ENCODE peak calls at places on chromosomes 12 and 14, in five cellular contexts. One of them, this sample, is unnamed.

GRCh38 chr12:107760207-107760816 is 625 bp downstream of the PRDM4 start:
- DNase-seq in Peyer's patch: peak
- DNase-seq in heart left ventricle: peak
- DNase-seq in GM06990: peak
- DNase-seq in colonic mucosa: peak
- DNase-seq in this sample: peak

GRCh38 chr12:104142543-104142942 is 4.5 kb upstream of the NFYB start:
- DNase-seq in colonic mucosa: no peak
- DNase-seq in GM06990: no peak
- DNase-seq in heart left ventricle: no peak
- DNase-seq in Peyer's patch: no peak
- DNase-seq in this sample: no peak

GRCh38 chr12:114916124-114916523 is 232.1 kb upstream of the TBX3 start:
- DNase-seq in heart left ventricle: no peak
- DNase-seq in Peyer's patch: no peak
- DNase-seq in GM06990: no peak
- DNase-seq in colonic mucosa: no peak
- DNase-seq in this sample: no peak

GRCh38 chr12:94795520-94795919 is 145.2 kb upstream of the TMCC3 start:
- DNase-seq in Peyer's patch: no peak
- DNase-seq in GM06990: no peak
- DNase-seq in colonic mucosa: no peak
- DNase-seq in heart left ventricle: no peak
- DNase-seq in this sample: no peak

GRCh38 chr12:101862245-101862644 is 15.1 kb upstream of the DRAM1 start:
- DNase-seq in heart left ventricle: no peak
- DNase-seq in colonic mucosa: no peak
- DNase-seq in GM06990: no peak
- DNase-seq in Peyer's patch: no peak
- DNase-seq in this sample: no peak

GRCh38 chr14:68789798-68790655 is 2.8 kb downstream of the ZFP36L1 start:
- DNase-seq in colonic mucosa: peak
- DNase-seq in GM06990: peak
- DNase-seq in heart left ventricle: peak
- DNase-seq in Peyer's patch: peak
- DNase-seq in this sample: no peak

GRCh38 chr14:51738754-51739153 is 87.0 kb downstream of the FRMD6 start:
- DNase-seq in Peyer's patch: no peak
- DNase-seq in heart left ventricle: no peak
- DNase-seq in GM06990: peak
- DNase-seq in colonic mucosa: no peak
- DNase-seq in this sample: no peak

GRCh38 chr12:6215932-6216494 is 15.8 kb downstream of the CD9 start:
- DNase-seq in colonic mucosa: peak
- DNase-seq in GM06990: no peak
- DNase-seq in heart left ventricle: no peak
- DNase-seq in Peyer's patch: peak
- DNase-seq in this sample: no peak

GRCh38 chr12:85309180-85309579 is 29.2 kb downstream of the ALX1 start:
- DNase-seq in heart left ventricle: no peak
- DNase-seq in GM06990: no peak
- DNase-seq in Peyer's patch: no peak
- DNase-seq in colonic mucosa: no peak
- DNase-seq in this sample: no peak

GRCh38 chr14:99909500-99910064 is 116.4 kb downstream of the EML1 start:
- DNase-seq in Peyer's patch: no peak
- DNase-seq in colonic mucosa: no peak
- DNase-seq in GM06990: no peak
- DNase-seq in heart left ventricle: no peak
- DNase-seq in this sample: no peak

GRCh38 chr12:127487031-127487430 is 779.9 kb upstream of the TMEM132C start:
- DNase-seq in Peyer's patch: no peak
- DNase-seq in heart left ventricle: no peak
- DNase-seq in colonic mucosa: no peak
- DNase-seq in GM06990: no peak
- DNase-seq in this sample: no peak

GRCh38 chr12:64171715-64172114 is 50.4 kb downstream of the KICS2 start:
- DNase-seq in GM06990: no peak
- DNase-seq in Peyer's patch: no peak
- DNase-seq in heart left ventricle: no peak
- DNase-seq in colonic mucosa: no peak
- DNase-seq in this sample: no peak

GRCh38 chr12:25423355-25423754 is 129.7 kb downstream of the LMNTD1 start:
- DNase-seq in Peyer's patch: peak
- DNase-seq in colonic mucosa: peak
- DNase-seq in heart left ventricle: no peak
- DNase-seq in GM06990: no peak
- DNase-seq in this sample: no peak

GRCh38 chr12:810635-811415 is 58.4 kb downstream of the WNK1 start:
- DNase-seq in GM06990: peak
- DNase-seq in heart left ventricle: no peak
- DNase-seq in Peyer's patch: no peak
- DNase-seq in colonic mucosa: no peak
- DNase-seq in this sample: no peak

GRCh38 chr14:29627141-29627540 is 300.5 kb downstream of the PRKD1 start:
- DNase-seq in colonic mucosa: no peak
- DNase-seq in GM06990: no peak
- DNase-seq in Peyer's patch: no peak
- DNase-seq in heart left ventricle: no peak
- DNase-seq in this sample: no peak

GRCh38 chr12:1607940-1608782 is 13.8 kb upstream of the FBXL14 start:
- DNase-seq in colonic mucosa: no peak
- DNase-seq in heart left ventricle: no peak
- DNase-seq in GM06990: no peak
- DNase-seq in Peyer's patch: no peak
- DNase-seq in this sample: no peak

GRCh38 chr12:29595071-29595755 is 97.7 kb upstream of the OVCH1 start:
- DNase-seq in colonic mucosa: no peak
- DNase-seq in GM06990: no peak
- DNase-seq in heart left ventricle: no peak
- DNase-seq in Peyer's patch: no peak
- DNase-seq in this sample: no peak

GRCh38 chr12:122421815-122422737 is at the start of gene CLIP1:
- DNase-seq in Peyer's patch: peak
- DNase-seq in colonic mucosa: peak
- DNase-seq in GM06990: peak
- DNase-seq in heart left ventricle: peak
- DNase-seq in this sample: peak

GRCh38 chr14:40188006-40188405 is 755.8 kb upstream of the FBXO33 start:
- DNase-seq in colonic mucosa: no peak
- DNase-seq in heart left ventricle: no peak
- DNase-seq in Peyer's patch: no peak
- DNase-seq in GM06990: no peak
- DNase-seq in this sample: no peak

GRCh38 chr14:39293629-39294028 is 59.9 kb downstream of the MIA2 start:
- DNase-seq in heart left ventricle: no peak
- DNase-seq in GM06990: no peak
- DNase-seq in colonic mucosa: no peak
- DNase-seq in Peyer's patch: no peak
- DNase-seq in this sample: no peak

GRCh38 chr12:96466939-96467751 is 22.2 kb upstream of the CFAP54 start:
- DNase-seq in heart left ventricle: no peak
- DNase-seq in GM06990: no peak
- DNase-seq in Peyer's patch: no peak
- DNase-seq in colonic mucosa: no peak
- DNase-seq in this sample: no peak

GRCh38 chr12:73769337-73769736 is 768.3 kb upstream of the ATXN7L3B start:
- DNase-seq in Peyer's patch: no peak
- DNase-seq in heart left ventricle: no peak
- DNase-seq in colonic mucosa: no peak
- DNase-seq in GM06990: no peak
- DNase-seq in this sample: no peak

GRCh38 chr12:57744194-57744776 is 554 bp upstream of the TSPAN31 start:
- DNase-seq in Peyer's patch: peak
- DNase-seq in GM06990: no peak
- DNase-seq in colonic mucosa: peak
- DNase-seq in heart left ventricle: peak
- DNase-seq in this sample: peak

GRCh38 chr14:104725772-104726548 is 1.9 kb downstream of the ADSS1 start:
- DNase-seq in GM06990: no peak
- DNase-seq in colonic mucosa: no peak
- DNase-seq in Peyer's patch: no peak
- DNase-seq in heart left ventricle: no peak
- DNase-seq in this sample: no peak

GRCh38 chr14:68949236-68949965 is 29.7 kb downstream of the ACTN1 start:
- DNase-seq in GM06990: no peak
- DNase-seq in heart left ventricle: peak
- DNase-seq in Peyer's patch: no peak
- DNase-seq in colonic mucosa: no peak
- DNase-seq in this sample: no peak

GRCh38 chr12:114975974-114976310 is 292.0 kb upstream of the TBX3 start:
- DNase-seq in colonic mucosa: no peak
- DNase-seq in heart left ventricle: no peak
- DNase-seq in GM06990: no peak
- DNase-seq in Peyer's patch: no peak
- DNase-seq in this sample: no peak

GRCh38 chr14:91295276-91295845 is 50.9 kb upstream of the GPR68 start:
- DNase-seq in GM06990: no peak
- DNase-seq in Peyer's patch: no peak
- DNase-seq in colonic mucosa: no peak
- DNase-seq in heart left ventricle: no peak
- DNase-seq in this sample: no peak

GRCh38 chr12:90974286-90974685 is 19.3 kb upstream of the CCER1 start:
- DNase-seq in GM06990: no peak
- DNase-seq in colonic mucosa: no peak
- DNase-seq in Peyer's patch: no peak
- DNase-seq in heart left ventricle: no peak
- DNase-seq in this sample: no peak

GRCh38 chr12:57027011-57027804 is 10.9 kb upstream of the TAC3 start:
- DNase-seq in heart left ventricle: no peak
- DNase-seq in colonic mucosa: no peak
- DNase-seq in GM06990: no peak
- DNase-seq in Peyer's patch: no peak
- DNase-seq in this sample: no peak

GRCh38 chr12:55877824-55878223 is 35.1 kb upstream of the MMP19 start:
- DNase-seq in heart left ventricle: no peak
- DNase-seq in Peyer's patch: no peak
- DNase-seq in GM06990: no peak
- DNase-seq in colonic mucosa: no peak
- DNase-seq in this sample: no peak

GRCh38 chr12:55874465-55874864 is 31.7 kb upstream of the MMP19 start:
- DNase-seq in colonic mucosa: no peak
- DNase-seq in GM06990: no peak
- DNase-seq in Peyer's patch: no peak
- DNase-seq in heart left ventricle: no peak
- DNase-seq in this sample: no peak

GRCh38 chr12:55875704-55876103 is 33.0 kb upstream of the MMP19 start:
- DNase-seq in GM06990: no peak
- DNase-seq in Peyer's patch: no peak
- DNase-seq in heart left ventricle: no peak
- DNase-seq in colonic mucosa: no peak
- DNase-seq in this sample: no peak

GRCh38 chr12:55876110-55876509 is 33.4 kb upstream of the MMP19 start:
- DNase-seq in heart left ventricle: no peak
- DNase-seq in GM06990: no peak
- DNase-seq in Peyer's patch: no peak
- DNase-seq in colonic mucosa: no peak
- DNase-seq in this sample: no peak
- TF ChIP-seq CTCF in heart left ventricle: no peak
- TF ChIP-seq CTCF in GM06990: no peak
- TF ChIP-seq CTCF in Peyer's patch: no peak
- TF ChIP-seq CTCF in colonic mucosa: no peak
- TF ChIP-seq CTCF in this sample: no peak

GRCh38 chr14:20306079-20306423 is 300 bp upstream of the TTC5 start:
- DNase-seq in heart left ventricle: no peak
- DNase-seq in Peyer's patch: no peak
- DNase-seq in colonic mucosa: no peak
- DNase-seq in GM06990: no peak
- DNase-seq in this sample: no peak

GRCh38 chr14:20302042-20302761 is 3.5 kb downstream of the TTC5 start:
- DNase-seq in GM06990: no peak
- DNase-seq in heart left ventricle: no peak
- DNase-seq in colonic mucosa: no peak
- DNase-seq in Peyer's patch: no peak
- DNase-seq in this sample: no peak

GRCh38 chr14:20305265-20306078 is at the start of gene TTC5:
- DNase-seq in colonic mucosa: peak
- DNase-seq in Peyer's patch: peak
- DNase-seq in GM06990: peak
- DNase-seq in heart left ventricle: peak
- DNase-seq in this sample: peak
- TF ChIP-seq CTCF in colonic mucosa: peak
- TF ChIP-seq CTCF in Peyer's patch: peak
- TF ChIP-seq CTCF in GM06990: peak
- TF ChIP-seq CTCF in heart left ventricle: peak
- TF ChIP-seq CTCF in this sample: peak

DNA sequence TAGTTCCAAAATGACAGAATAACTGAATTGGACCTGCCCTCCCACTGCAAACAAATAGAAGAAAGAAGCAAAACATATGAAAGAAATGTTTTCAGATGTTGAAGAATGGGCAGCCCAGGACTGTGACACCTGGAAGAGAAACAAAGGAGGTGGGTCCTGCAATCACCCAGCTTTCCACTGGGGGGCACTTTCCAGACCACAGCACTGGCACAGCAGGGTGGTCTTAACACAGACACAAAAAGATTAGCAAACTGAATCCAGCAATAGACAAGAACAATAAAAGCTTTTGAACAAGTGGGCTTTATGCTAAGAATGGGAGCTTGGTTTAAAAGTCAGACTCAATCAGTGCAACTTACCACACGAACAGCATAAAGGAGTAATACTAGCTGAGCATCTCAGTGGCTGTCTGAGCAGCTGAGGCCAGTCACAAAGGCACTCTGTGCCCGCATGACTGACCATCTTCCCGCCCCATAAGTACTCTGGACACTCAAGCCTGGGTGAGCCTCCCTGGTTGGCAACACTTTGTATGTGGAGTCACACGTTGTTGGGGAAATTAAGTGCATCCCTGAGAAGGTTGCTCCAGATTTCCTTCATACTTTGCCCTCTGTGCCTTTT is 27.7 kb downstream of the JKAMP start:
- DNase-seq in GM06990: no peak
- DNase-seq in Peyer's patch: no peak
- DNase-seq in heart left ventricle: no peak
- DNase-seq in colonic mucosa: no peak
- DNase-seq in this sample: no peak
- TF ChIP-seq CTCF in GM06990: peak
- TF ChIP-seq CTCF in Peyer's patch: no peak
- TF ChIP-seq CTCF in heart left ventricle: peak
- TF ChIP-seq CTCF in colonic mucosa: peak
- TF ChIP-seq CTCF in this sample: peak

GRCh38 chr12:13022737-13023370 is 21.3 kb upstream of the FAM234B start:
- DNase-seq in GM06990: no peak
- DNase-seq in Peyer's patch: no peak
- DNase-seq in heart left ventricle: no peak
- DNase-seq in colonic mucosa: no peak
- DNase-seq in this sample: no peak

GRCh38 chr12:13028825-13029570 is 15.2 kb upstream of the FAM234B start:
- DNase-seq in heart left ventricle: no peak
- DNase-seq in Peyer's patch: no peak
- DNase-seq in GM06990: no peak
- DNase-seq in colonic mucosa: no peak
- DNase-seq in this sample: no peak

GRCh38 chr12:13027508-13027907 is 16.7 kb upstream of the FAM234B start:
- DNase-seq in Peyer's patch: no peak
- DNase-seq in heart left ventricle: no peak
- DNase-seq in GM06990: no peak
- DNase-seq in colonic mucosa: no peak
- DNase-seq in this sample: no peak

GRCh38 chr12:13027032-13027431 is 17.1 kb upstream of the FAM234B start:
- DNase-seq in GM06990: no peak
- DNase-seq in Peyer's patch: no peak
- DNase-seq in colonic mucosa: no peak
- DNase-seq in heart left ventricle: no peak
- DNase-seq in this sample: no peak

GRCh38 chr12:13024151-13024946 is 19.8 kb upstream of the FAM234B start:
- DNase-seq in Peyer's patch: peak
- DNase-seq in colonic mucosa: no peak
- DNase-seq in heart left ventricle: no peak
- DNase-seq in GM06990: no peak
- DNase-seq in this sample: no peak
- TF ChIP-seq CTCF in Peyer's patch: no peak
- TF ChIP-seq CTCF in colonic mucosa: no peak
- TF ChIP-seq CTCF in heart left ventricle: no peak
- TF ChIP-seq CTCF in GM06990: no peak
- TF ChIP-seq CTCF in this sample: no peak